ENCODE peak calls at places on chromosomes 1 and 21, in seven cellular contexts. D is hepatocyte, O is neural progenitor cell, A is GM23338, P is SK-N-SH, Q is GM23248, K is PC-3. E is an unnamed sample.

GRCh38 chr1:58162952-58163550 is 383.5 kb downstream of the OMA1 start:
- DNase-seq in P (peak; percentile 41), D (peak; percentile 87), K (peak; percentile 66), Q (peak; percentile 80), O (peak; percentile 88), A (peak; percentile 92), E (peak; percentile 47)

GRCh38 chr1:236307437-236307836 is 25.7 kb upstream of the ERO1B start:
- DNase-seq in P (no peak), K (no peak), D (no peak), A (no peak), Q (no peak), O (peak; percentile 57), E (no peak)

GRCh38 chr21:31041295-31042079 is 3.2 kb upstream of the KRTAP19-8 start:
- DNase-seq in O (no peak), K (no peak), Q (no peak), D (no peak), P (no peak), A (peak; percentile 22), E (no peak)

GRCh38 chr21:45110873-45111624 is 36.7 kb downstream of the ADARB1 start:
- DNase-seq in D (no peak), K (no peak), O (no peak), P (no peak), Q (no peak), A (no peak), E (no peak)

GRCh38 chr1:2454227-2454626 is 21.9 kb upstream of the PLCH2 start:
- DNase-seq in P (no peak), K (no peak), A (no peak), O (no peak), Q (no peak), D (no peak), E (no peak)

GRCh38 chr1:213326666-213327317 is 275.8 kb downstream of the RPS6KC1 start:
- DNase-seq in P (no peak), D (no peak), K (no peak), A (no peak), Q (peak; percentile 69), O (no peak), E (no peak)

GRCh38 chr1:34784751-34785221 is 3.8 kb downstream of the GJB3 start:
- DNase-seq in K (no peak), O (no peak), D (no peak), A (no peak), P (no peak), Q (no peak), E (no peak)

GRCh38 chr21:39319814-39320332 is 6.4 kb upstream of the BRWD1 start:
- DNase-seq in K (peak; percentile 55), P (no peak), D (no peak), A (no peak), Q (peak; percentile 71), O (no peak), E (no peak)

GRCh38 chr1:161225178-161225533 is 704 bp upstream of the TOMM40L start:
- DNase-seq in A (no peak), P (no peak), Q (no peak), O (no peak), K (no peak), D (no peak), E (no peak)

GRCh38 chr1:100036718-100037664 is 67.2 kb downstream of the SLC35A3 start:
- DNase-seq in Q (peak; percentile 62), O (peak; percentile 16), K (peak; percentile 70), P (peak; percentile 32), A (peak; percentile 14), D (peak; percentile 56), E (no peak)

GRCh38 chr1:161706483-161707347 is at the start of gene FCRLA:
- DNase-seq in D (peak; percentile 34), P (no peak), Q (peak; percentile 98), A (no peak), O (no peak), K (peak; percentile 68), E (no peak)

GRCh38 chr1:102434421-102434820 is 437.7 kb upstream of the OLFM3 start:
- DNase-seq in O (peak; percentile 52), A (peak; percentile 87), K (peak; percentile 44), D (peak; percentile 36), Q (peak; percentile 8), P (peak; percentile 28), E (peak; percentile 10)

GRCh38 chr21:34274001-34274400 is 89.8 kb upstream of the KCNE2 start:
- DNase-seq in K (no peak), A (no peak), D (no peak), Q (peak; percentile 68), O (no peak), P (no peak), E (no peak)

GRCh38 chr1:951364-951763 is 7.7 kb downstream of the NOC2L start:
- DNase-seq in A (peak; percentile 75), K (no peak), P (no peak), D (no peak), O (peak; percentile 58), Q (peak; percentile 49), E (no peak)

GRCh38 chr1:103265551-103265950 is 157.2 kb upstream of the COL11A1 start:
- DNase-seq in Q (peak; percentile 27), O (peak; percentile 34), P (no peak), D (no peak), A (no peak), K (no peak), E (no peak)

GRCh38 chr1:102879439-102879993 is 228.8 kb downstream of the COL11A1 start:
- DNase-seq in D (no peak), O (no peak), P (no peak), A (no peak), K (peak; percentile 85), Q (peak; percentile 89), E (peak; percentile 71)

GRCh38 chr1:200558866-200559459 is 61.6 kb downstream of the KIF14 start:
- DNase-seq in P (peak; percentile 47), K (peak; percentile 84), A (peak; percentile 59), O (peak; percentile 23), D (peak; percentile 70), Q (peak; percentile 73), E (peak; percentile 51)
- TF ChIP-seq EZH2phosphoT487 in P (no peak), K (no peak), A (no peak), O (no peak), D (no peak), Q (no peak), E (no peak)

GRCh38 chr1:154937988-154938386 is 1.5 kb upstream of the PMVK start:
- DNase-seq in K (peak; percentile 53), P (no peak), A (no peak), D (no peak), O (no peak), Q (no peak), E (no peak)
- H2AFZ ChIP-seq in K (peak overlapping the region; percentile 85), P (peak overlapping the region; percentile 94), A (peak overlapping the region; percentile 53), D (no peak overlapping the region), O (no peak overlapping the region), Q (peak overlapping the region; percentile 89), E (no peak overlapping the region)

GRCh38 chr1:43688594-43689000 is 18.7 kb upstream of the ST3GAL3 start:
- DNase-seq in D (no peak), A (no peak), Q (peak; percentile 89), O (no peak), K (peak; percentile 27), P (no peak), E (no peak)
- TF ChIP-seq EZH2phosphoT487 in D (no peak), A (no peak), Q (no peak), O (no peak), K (no peak), P (no peak), E (no peak)

GRCh38 chr1:169682077-169682476 is 29.3 kb downstream of the SELL start:
- DNase-seq in O (no peak), Q (peak; percentile 13), D (no peak), K (no peak), A (peak; percentile 45), P (no peak), E (no peak)

GRCh38 chr1:169676001-169676400 is 35.4 kb downstream of the SELL start:
- DNase-seq in Q (peak; percentile 65), K (peak; percentile 98), O (no peak), A (no peak), D (no peak), P (no peak), E (no peak)

GRCh38 chr1:169681094-169681493 is 30.3 kb downstream of the SELL start:
- DNase-seq in D (no peak), A (no peak), K (no peak), P (no peak), O (no peak), Q (no peak), E (no peak)

GRCh38 chr1:169680377-169681019 is 30.9 kb downstream of the SELL start:
- DNase-seq in K (no peak), P (no peak), A (no peak), D (no peak), O (no peak), Q (no peak), E (no peak)

GRCh38 chr1:169679692-169680091 is 31.7 kb downstream of the SELL start:
- DNase-seq in O (no peak), D (no peak), P (no peak), A (no peak), Q (no peak), K (no peak), E (no peak)
- H2AFZ ChIP-seq in O (no peak overlapping the region), D (no peak overlapping the region), P (no peak overlapping the region), A (no peak overlapping the region), Q (no peak overlapping the region), K (no peak overlapping the region), E (no peak overlapping the region)

GRCh38 chr1:224637936-224638335 is 21.8 kb downstream of the CNIH3 start:
- DNase-seq in O (no peak), A (no peak), D (no peak), Q (no peak), P (no peak), K (no peak), E (no peak)
- TF ChIP-seq EZH2phosphoT487 in O (no peak), A (no peak), D (no peak), Q (no peak), P (no peak), K (no peak), E (no peak)

GRCh38 chr1:147539122-147539575 is 2.2 kb upstream of the BCL9 start:
- DNase-seq in D (peak; percentile 79), P (no peak), K (peak; percentile 95), O (no peak), Q (peak; percentile 98), A (no peak), E (peak; percentile 85)

DNA sequence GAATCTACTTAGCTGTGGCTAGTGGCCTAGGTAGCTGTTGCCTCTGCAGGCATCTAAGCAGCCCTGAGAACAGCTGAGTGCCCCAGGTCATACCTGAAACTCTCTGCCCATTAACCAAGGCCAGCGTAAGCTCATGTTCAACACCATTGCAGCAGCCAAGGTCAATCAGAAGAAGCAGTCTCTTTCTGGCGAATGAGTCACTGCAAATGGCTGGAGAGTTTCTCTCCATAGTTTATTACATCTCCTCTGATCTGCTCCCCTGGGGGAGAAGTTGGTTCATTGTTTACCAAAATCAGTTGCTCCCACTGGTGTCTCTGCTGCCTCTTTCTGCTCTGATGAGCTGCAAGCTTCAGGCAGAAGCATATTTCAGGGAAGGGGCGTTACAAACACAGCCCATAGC is 6.9 kb upstream of the BCL9 start:
- DNase-seq in O (no peak), P (no peak), A (no peak), K (no peak), Q (peak; percentile 13), D (peak; percentile 34), E (no peak)
- H2AFZ ChIP-seq in O (no peak overlapping the region), P (no peak overlapping the region), A (peak overlapping the region; percentile 81), K (no peak overlapping the region), Q (no peak overlapping the region), D (no peak overlapping the region), E (peak overlapping the region; percentile 11)

GRCh38 chr21:42148097-42148496 is 70.8 kb upstream of the ABCG1 start:
- DNase-seq in A (no peak), O (no peak), P (no peak), Q (no peak), K (no peak), D (no peak), E (no peak)
- TF ChIP-seq EZH2phosphoT487 in A (no peak), O (no peak), P (no peak), Q (no peak), K (no peak), D (no peak), E (no peak)